ENCODE peak calls at places on chromosomes 6 and 20, in four cellular contexts. W, S, U and T are unnamed samples.

GRCh38 chr6:43927525-43928210 is 157.7 kb downstream of the VEGFA start:
- DNase-seq in W (no peak), S (no peak), U (no peak), T (no peak)

GRCh38 chr6:104566411-104566810 is 293.3 kb downstream of the HACE1 start:
- DNase-seq in W (no peak), S (no peak), U (no peak), T (no peak)

GRCh38 chr6:47628448-47629272 is 69.7 kb upstream of the ADGRF4 start:
- DNase-seq in W (no peak), S (no peak), U (no peak), T (no peak)

GRCh38 chr6:168132531-168133184 is 53.6 kb upstream of the FRMD1 start:
- DNase-seq in W (no peak), S (peak; percentile 39), U (no peak), T (peak; percentile 53)

GRCh38 chr20:23161968-23162696 is 76.0 kb upstream of the CD93 start:
- DNase-seq in W (no peak), S (no peak), U (no peak), T (peak; percentile 73)

GRCh38 chr6:148827421-148827820 is 80.6 kb downstream of the UST start:
- DNase-seq in W (no peak), S (no peak), U (no peak), T (no peak)

GRCh38 chr20:62872184-62872862 is 10.7 kb upstream of the TCFL5 start:
- DNase-seq in W (no peak), S (no peak), U (no peak), T (peak; percentile 89)

GRCh38 chr20:40536866-40537265 is 152.2 kb downstream of the MAFB start:
- DNase-seq in W (no peak), S (no peak), U (no peak), T (no peak)

GRCh38 chr6:2029130-2029794 is 216.1 kb downstream of the GMDS start:
- DNase-seq in W (no peak), S (no peak), U (no peak), T (no peak)

GRCh38 chr20:3908667-3909066 is 19.5 kb downstream of the PANK2 start:
- DNase-seq in W (no peak), S (no peak), U (no peak), T (no peak)

DNA sequence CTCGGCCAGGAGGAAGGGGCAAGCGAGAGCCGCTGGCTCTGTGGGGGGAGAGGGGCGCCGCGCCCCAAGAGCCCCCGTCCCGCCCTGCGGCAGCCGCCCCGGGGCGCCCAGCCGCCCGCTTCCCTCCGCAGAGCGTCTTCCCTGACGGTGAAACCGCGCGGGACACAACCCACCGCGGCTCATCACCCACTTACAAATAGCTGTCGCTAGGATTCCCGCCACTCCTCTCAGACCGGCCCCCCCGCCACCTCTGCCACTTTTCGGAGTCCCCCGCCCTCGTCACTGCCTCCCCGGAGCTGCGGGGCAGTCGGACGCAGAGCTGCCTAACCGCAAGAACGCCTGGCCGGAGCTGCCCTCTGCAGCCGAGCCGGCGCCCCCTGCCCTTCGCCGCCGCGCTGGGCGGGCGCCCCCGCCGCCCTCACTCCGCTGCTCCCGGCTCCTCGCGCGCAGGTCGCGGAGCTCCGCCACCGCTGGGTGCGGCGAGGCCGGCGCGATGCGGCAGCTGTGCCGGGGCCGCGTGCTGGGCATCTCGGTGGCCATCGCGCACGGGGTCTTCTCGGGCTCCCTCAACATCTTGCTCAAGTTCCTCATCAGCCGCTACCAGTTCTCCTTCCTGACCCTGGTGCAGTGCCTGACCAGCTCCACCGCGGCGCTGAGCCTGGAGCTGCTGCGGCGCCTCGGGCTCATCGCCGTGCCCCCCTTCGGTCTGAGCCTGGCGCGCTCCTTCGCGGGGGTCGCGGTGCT is at the start of gene SLC35D3:
- DNase-seq in W (no peak), S (no peak), U (no peak), T (no peak)
- TF ChIP-seq SUZ12 in W (no peak), S (peak; percentile 62), U (peak; percentile 47), T (no peak)

GRCh38 chr6:20606831-20607230 is 72.6 kb downstream of the CDKAL1 start:
- DNase-seq in W (no peak), S (no peak), U (no peak), T (no peak)
- H3K4me3 ChIP-seq in W (no peak overlapping the region), S (no peak overlapping the region), U (no peak overlapping the region), T (no peak overlapping the region)

DNA sequence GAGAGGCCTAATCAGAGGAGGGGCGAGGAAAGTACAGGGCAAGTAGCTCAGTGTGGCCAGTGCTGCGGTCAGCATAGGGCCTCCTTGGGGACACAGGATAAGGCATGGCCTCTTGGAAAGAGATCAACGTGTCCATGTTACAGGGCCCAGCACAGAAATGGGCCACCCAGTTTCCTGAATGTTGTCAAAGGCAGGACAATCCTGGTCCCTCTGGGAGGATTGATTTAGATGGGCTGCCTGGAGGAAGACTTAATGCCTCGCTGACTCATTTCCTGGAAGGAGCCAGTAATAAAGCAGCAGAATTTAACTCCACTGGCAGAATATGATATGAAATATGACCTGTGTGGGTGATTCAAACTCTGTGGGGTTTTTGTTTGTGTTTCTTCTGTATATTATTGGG is 16.6 kb downstream of the DDO start:
- DNase-seq in W (no peak), S (no peak), U (no peak), T (no peak)
- TF ChIP-seq SUZ12 in W (no peak), S (no peak), U (no peak), T (no peak)

DNA sequence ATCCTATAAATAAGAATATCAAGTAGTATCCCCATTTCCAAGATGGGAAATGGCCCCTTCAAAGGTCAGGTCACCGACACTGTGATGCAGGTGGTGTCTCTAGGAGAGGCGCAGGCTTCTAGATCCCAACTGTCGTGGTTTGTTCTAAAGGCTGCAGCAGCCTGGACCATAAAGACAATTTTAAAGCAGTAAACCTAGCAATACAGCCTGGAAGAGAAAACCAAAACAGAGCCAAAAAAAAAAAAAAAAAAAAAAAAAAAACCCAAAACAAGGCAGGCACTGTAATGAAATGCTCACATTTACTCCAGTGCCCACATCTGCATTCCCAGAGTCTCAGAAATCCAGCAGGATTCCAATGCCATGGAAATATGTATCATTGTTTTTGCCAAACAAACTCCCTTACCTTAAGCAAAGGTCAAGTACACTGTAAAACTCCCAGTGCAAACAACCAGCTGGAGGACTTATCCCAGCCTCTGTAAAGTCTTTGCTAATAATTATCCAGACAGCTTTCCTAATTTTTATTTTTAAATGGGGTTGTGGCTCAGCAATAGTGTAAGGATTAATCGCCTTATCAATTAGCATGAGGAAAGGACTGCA is 98.2 kb downstream of the PSMG4 start:
- DNase-seq in W (no peak), S (no peak), U (no peak), T (peak; percentile 95)
- H3K4me3 ChIP-seq in W (no peak overlapping the region), S (no peak overlapping the region), U (no peak overlapping the region), T (peak overlapping the region; percentile 47)

DNA sequence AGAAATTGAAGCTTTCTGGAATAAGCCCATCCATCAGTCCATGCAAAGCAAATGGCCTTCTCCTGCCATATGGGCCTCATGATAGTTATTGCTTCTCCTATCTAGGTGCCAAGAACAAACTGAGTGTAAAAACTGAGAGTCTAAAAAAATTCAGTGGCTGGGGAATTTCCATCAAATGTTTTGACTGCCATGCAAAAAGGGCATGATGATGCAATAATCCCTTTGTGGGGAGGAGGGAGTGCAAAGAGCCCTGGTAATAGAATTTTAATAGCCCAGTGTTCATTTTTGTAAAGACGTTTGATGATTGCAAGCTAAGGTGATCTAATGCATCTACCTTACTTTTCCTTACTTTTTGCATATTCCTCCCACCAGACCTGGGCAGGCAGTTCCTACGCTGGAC is 683.7 kb downstream of the EPM2A start:
- DNase-seq in W (no peak), S (no peak), U (no peak), T (no peak)
- TF ChIP-seq SUZ12 in W (no peak), S (no peak), U (no peak), T (no peak)

GRCh38 chr20:21240394-21240793 is 62.7 kb upstream of the XRN2 start:
- DNase-seq in W (no peak), S (no peak), U (no peak), T (no peak)

GRCh38 chr20:21241400-21241799 is 61.7 kb upstream of the XRN2 start:
- DNase-seq in W (no peak), S (no peak), U (no peak), T (no peak)

GRCh38 chr20:21244808-21245207 is 58.3 kb upstream of the XRN2 start:
- DNase-seq in W (no peak), S (no peak), U (no peak), T (no peak)

GRCh38 chr20:21246143-21246542 is 57.0 kb upstream of the XRN2 start:
- DNase-seq in W (no peak), S (no peak), U (no peak), T (no peak)

DNA sequence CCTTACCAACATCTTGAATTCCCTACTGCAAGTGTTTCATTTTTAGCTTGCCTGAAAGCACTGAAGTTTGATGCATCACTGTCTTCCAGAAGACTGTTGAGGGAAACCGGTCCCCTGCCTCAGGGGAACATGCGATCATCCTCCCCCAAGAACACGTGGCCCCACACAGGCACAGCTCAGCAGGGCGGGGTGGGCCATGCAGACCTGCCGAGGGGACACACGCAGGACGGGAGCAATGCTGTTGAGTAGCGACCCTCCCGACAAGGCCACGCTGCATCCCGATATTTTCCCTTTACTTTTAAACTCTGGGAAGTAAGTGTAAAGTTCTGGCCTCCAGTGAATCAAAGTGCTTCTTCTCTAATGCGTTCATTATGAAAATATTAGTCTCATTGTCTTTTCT is 59.3 kb upstream of the XRN2 start:
- DNase-seq in W (no peak), S (no peak), U (no peak), T (no peak)
- H3K4me3 ChIP-seq in W (no peak overlapping the region), S (no peak overlapping the region), U (no peak overlapping the region), T (no peak overlapping the region)

GRCh38 chr6:144918073-144918472 is 632.9 kb downstream of the UTRN start:
- DNase-seq in W (no peak), S (no peak), U (no peak), T (no peak)
- TF ChIP-seq SUZ12 in W (no peak), S (no peak), U (no peak), T (no peak)

GRCh38 chr6:89357390-89357789 is 4.9 kb upstream of the UBE2J1 start:
- DNase-seq in W (no peak), S (no peak), U (peak; percentile 87), T (no peak)

GRCh38 chr6:89353702-89354392 is 1.3 kb upstream of the UBE2J1 start:
- DNase-seq in W (no peak), S (no peak), U (no peak), T (peak; percentile 16)

GRCh38 chr6:89355511-89356185 is 3.1 kb upstream of the UBE2J1 start:
- DNase-seq in W (no peak), S (no peak), U (no peak), T (no peak)

GRCh38 chr6:89359561-89359960 is 7.0 kb upstream of the UBE2J1 start:
- DNase-seq in W (no peak), S (no peak), U (no peak), T (no peak)

DNA sequence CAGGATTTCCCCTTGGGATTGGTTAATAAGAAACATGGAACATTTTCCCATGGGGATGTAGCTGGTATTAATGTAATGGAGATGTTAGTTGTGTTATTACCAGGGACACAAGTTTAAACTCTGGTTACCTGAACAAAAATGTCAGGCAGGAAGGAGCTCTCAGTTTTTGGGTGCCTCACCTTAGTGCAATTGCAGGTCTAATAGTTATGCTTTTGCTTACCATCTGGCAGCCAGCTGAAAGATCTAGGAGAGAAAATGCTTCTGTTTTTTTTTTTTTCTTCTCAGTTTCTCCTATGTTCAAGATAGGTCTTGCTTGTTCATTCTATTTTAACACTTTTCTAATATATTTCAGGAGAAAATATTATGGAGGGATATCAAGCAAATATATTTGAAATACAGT is 4.1 kb upstream of the UBE2J1 start:
- DNase-seq in W (no peak), S (no peak), U (no peak), T (no peak)
- H3K4me3 ChIP-seq in W (no peak overlapping the region), S (no peak overlapping the region), U (peak overlapping the region; percentile 16), T (no peak overlapping the region)